ENCODE peak calls at places on chromosomes 6 and 20, in eight cellular contexts. M, B, W, N, T, O, V and D are unnamed samples.

GRCh38 chr20:40691566-40692239 is 2.7 kb upstream of the MAFB start:
- DNase-seq in V (no peak), B (no peak), M (no peak), T (no peak), N (no peak), O (no peak), W (no peak), D (no peak)

GRCh38 chr6:144737998-144738397 is 452.9 kb downstream of the UTRN start:
- DNase-seq in O (no peak), B (no peak), W (no peak), V (no peak), T (no peak), N (no peak), M (no peak), D (no peak)

GRCh38 chr6:89458720-89459119 is 25.8 kb downstream of the ANKRD6 start:
- DNase-seq in V (no peak), B (no peak), O (no peak), N (no peak), T (no peak), W (no peak), M (no peak), D (no peak)

GRCh38 chr6:157597461-157598312 is 216.7 kb downstream of the ZDHHC14 start:
- DNase-seq in V (no peak), N (peak; percentile 56), O (peak; percentile 61), W (peak; percentile 55), T (no peak), B (peak; percentile 39), M (peak; percentile 82), D (no peak)

GRCh38 chr6:105932440-105932839 is 153.7 kb upstream of the PRDM1 start:
- DNase-seq in O (no peak), T (no peak), B (no peak), N (no peak), W (no peak), M (no peak), V (no peak), D (no peak)

GRCh38 chr6:8080338-8081151 is 16.4 kb upstream of the BLOC1S5 start:
- DNase-seq in M (no peak), B (peak; percentile 71), O (no peak), N (peak; percentile 73), T (no peak), W (peak; percentile 82), V (no peak), D (no peak)

GRCh38 chr20:1301031-1301529 is 27.9 kb downstream of the SDCBP2 start:
- DNase-seq in W (peak; percentile 53), N (no peak), V (no peak), M (no peak), T (peak; percentile 61), O (no peak), B (peak; percentile 30), D (no peak)

GRCh38 chr6:4224082-4224978 is 89.0 kb upstream of the ECI2 start:
- DNase-seq in V (no peak), M (no peak), T (no peak), W (no peak), O (no peak), B (peak; percentile 62), N (no peak), D (no peak)

GRCh38 chr6:37507690-37508421 is 8.2 kb upstream of the CCDC167 start:
- DNase-seq in N (no peak), O (no peak), W (no peak), T (peak; percentile 33), V (no peak), B (no peak), M (no peak), D (no peak)

GRCh38 chr6:110864816-110865215 is 9.8 kb upstream of the AMD1 start:
- DNase-seq in W (no peak), T (no peak), O (no peak), M (no peak), N (peak; percentile 40), B (no peak), V (no peak), D (no peak)

GRCh38 chr6:113668712-113669408 is 188.3 kb upstream of the MARCKS start:
- DNase-seq in N (peak; percentile 83), M (no peak), O (no peak), T (no peak), W (no peak), V (no peak), B (no peak), D (no peak)

GRCh38 chr6:124719951-124720350 is 242.3 kb upstream of the RNF217 start:
- DNase-seq in W (no peak), M (no peak), N (no peak), T (no peak), B (no peak), O (no peak), V (no peak), D (no peak)

GRCh38 chr20:12649234-12649633 is 359.5 kb upstream of the SPTLC3 start:
- DNase-seq in V (no peak), T (no peak), B (no peak), M (no peak), O (no peak), N (no peak), W (no peak), D (no peak)

GRCh38 chr6:139833592-139833991 is 459.1 kb upstream of the CITED2 start:
- DNase-seq in V (no peak), T (no peak), O (peak; percentile 93), B (no peak), N (no peak), W (no peak), M (no peak), D (no peak)

GRCh38 chr6:139271056-139271455 is 20.7 kb downstream of the TXLNB start:
- DNase-seq in W (peak; percentile 68), B (peak; percentile 87), T (no peak), M (no peak), V (no peak), N (no peak), O (no peak), D (no peak)

GRCh38 chr6:6724319-6725119 is 136.0 kb downstream of the LY86 start:
- DNase-seq in T (peak; percentile 59), V (peak; percentile 86), B (peak; percentile 84), W (peak; percentile 89), O (peak; percentile 79), M (no peak), N (peak; percentile 51), D (peak; percentile 64)

GRCh38 chr6:157530126-157530525 is 149.1 kb downstream of the ZDHHC14 start:
- DNase-seq in W (no peak), V (no peak), O (no peak), N (no peak), B (no peak), M (no peak), T (no peak), D (no peak)

GRCh38 chr6:144219056-144219685 is 66.0 kb upstream of the UTRN start:
- DNase-seq in M (no peak), V (no peak), B (peak; percentile 64), T (peak; percentile 40), W (peak; percentile 77), O (no peak), N (peak; percentile 54), D (no peak)

GRCh38 chr6:163738304-163738703 is 323.8 kb downstream of the QKI start:
- DNase-seq in W (no peak), V (no peak), N (no peak), M (no peak), B (no peak), O (no peak), T (no peak), D (no peak)

GRCh38 chr6:2658788-2659187 is 91.9 kb downstream of the MYLK4 start:
- DNase-seq in O (no peak), M (no peak), N (peak; percentile 68), V (no peak), B (no peak), T (no peak), W (no peak), D (no peak)

GRCh38 chr20:35302421-35303335 is 10.5 kb upstream of the FAM83C start:
- DNase-seq in M (no peak), B (no peak), W (peak; percentile 67), O (no peak), N (no peak), V (no peak), T (no peak), D (no peak)
- H3K4me1 ChIP-seq in M (peaks cover 3% of the 10 kb centered on the region), B (peaks cover 55% of the 10 kb centered on the region), W (peaks cover 42% of the 10 kb centered on the region), O (peaks cover 12% of the 10 kb centered on the region), N (peaks cover 43% of the 10 kb centered on the region), V (peaks cover 2% of the 10 kb centered on the region), T (peaks cover 8% of the 10 kb centered on the region), D (peaks cover 17% of the 10 kb centered on the region)

GRCh38 chr20:56043227-56043626 is 37.9 kb upstream of the CBLN4 start:
- DNase-seq in O (no peak), B (no peak), V (no peak), W (no peak), T (no peak), M (no peak), N (no peak), D (no peak)
- H3K9me3 ChIP-seq in O (no peaks in the 10 kb centered on the region), B (peaks cover 22% of the 10 kb centered on the region), V (no peaks in the 10 kb centered on the region), W (no peaks in the 10 kb centered on the region), T (no peaks in the 10 kb centered on the region), M (peaks cover 3% of the 10 kb centered on the region), N (peaks cover 100% of the 10 kb centered on the region), D (peaks cover 2% of the 10 kb centered on the region)

DNA sequence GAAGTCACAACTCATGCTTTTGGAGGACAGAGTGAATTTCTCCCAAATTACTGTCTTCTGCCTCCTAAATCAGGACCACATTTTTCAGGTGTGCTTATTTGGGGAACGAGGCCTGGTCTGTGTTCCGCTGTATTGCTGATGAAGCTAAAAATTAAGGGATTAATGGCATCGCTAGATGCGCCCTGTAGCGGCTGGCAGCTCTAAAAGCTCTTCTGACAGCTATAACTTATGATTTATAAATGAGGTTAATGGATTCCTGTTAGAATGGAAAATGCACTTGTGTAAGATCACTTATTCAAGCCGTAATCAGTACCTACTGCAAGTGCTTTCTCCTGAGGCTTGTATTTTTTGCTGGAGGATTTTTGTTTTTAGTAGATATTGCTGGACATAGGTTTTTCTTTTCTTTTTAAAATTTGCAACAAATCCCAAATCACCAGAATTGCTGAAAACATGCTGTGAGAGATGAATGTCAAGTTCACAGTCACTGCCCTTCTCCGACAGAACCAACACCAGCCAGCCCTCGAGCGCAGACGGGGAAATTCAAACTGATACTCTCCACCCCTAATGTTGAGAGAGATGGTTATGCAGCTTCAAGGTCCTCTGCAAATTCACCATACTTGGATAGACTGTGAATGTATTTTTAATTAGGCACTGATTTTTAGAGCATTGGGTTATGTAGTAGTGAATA is 49.1 kb downstream of the AKAP12 start:
- DNase-seq in M (no peak), O (no peak), V (no peak), W (no peak), T (no peak), B (no peak), N (no peak), D (no peak)
- H3K4me1 ChIP-seq in M (peaks cover 2% of the 10 kb centered on the region), O (no peaks in the 10 kb centered on the region), V (peaks cover 32% of the 10 kb centered on the region), W (peaks cover 10% of the 10 kb centered on the region), T (peaks cover 11% of the 10 kb centered on the region), B (peaks cover 16% of the 10 kb centered on the region), N (no peaks in the 10 kb centered on the region), D (peaks cover 7% of the 10 kb centered on the region)

GRCh38 chr6:117624869-117625481 is 22.7 kb upstream of the GOPC start:
- DNase-seq in V (no peak), W (no peak), M (no peak), O (no peak), N (no peak), B (no peak), T (no peak), D (no peak)

GRCh38 chr6:117627533-117627932 is 25.2 kb upstream of the GOPC start:
- DNase-seq in O (no peak), T (no peak), B (no peak), W (no peak), M (no peak), V (no peak), N (no peak), D (no peak)

DNA sequence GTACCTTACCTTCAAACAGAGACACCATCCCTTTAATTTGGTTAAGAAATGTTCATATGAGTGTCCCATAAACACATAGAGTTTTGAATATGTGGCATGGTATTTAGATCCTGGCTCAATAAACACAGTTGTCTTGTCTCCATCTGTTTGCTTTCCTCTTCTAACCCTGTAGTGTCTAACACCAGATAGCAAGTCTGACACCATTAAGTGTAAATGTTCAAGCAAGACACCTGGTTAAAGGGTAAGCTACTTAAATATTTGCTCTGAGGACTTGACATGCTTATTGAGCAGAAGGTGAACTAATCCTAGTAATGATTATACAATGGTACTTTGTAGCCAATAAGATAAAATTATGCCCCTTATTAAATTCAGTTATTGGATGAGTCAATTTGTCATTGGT is 26.8 kb upstream of the GOPC start:
- DNase-seq in N (no peak), T (no peak), B (no peak), M (no peak), W (no peak), O (no peak), V (no peak), D (no peak)
- H3K9me3 ChIP-seq in N (peaks cover 34% of the 10 kb centered on the region), T (no peaks in the 10 kb centered on the region), B (peaks cover 31% of the 10 kb centered on the region), M (no peaks in the 10 kb centered on the region), W (no peaks in the 10 kb centered on the region), O (peaks cover 14% of the 10 kb centered on the region), V (peaks cover 3% of the 10 kb centered on the region), D (peaks cover 6% of the 10 kb centered on the region)